ENCODE peak calls at places on chromosomes 16 and 17, in ten cellular contexts. Z, G, J, X, T, W, S, A, D and V are unnamed samples.

GRCh38 chr17:57544834-57545463 is 200.2 kb downstream of the CCDC182 start:
- DNase-seq in W (no peak), T (no peak), X (no peak), Z (no peak), A (no peak), D (no peak), J (no peak), G (no peak), S (no peak), V (no peak)

GRCh38 chr16:2331932-2332267 is 8.6 kb downstream of the ABCA3 start:
- DNase-seq in S (no peak), W (no peak), Z (no peak), D (no peak), A (no peak), G (no peak), X (no peak), J (no peak), T (no peak), V (no peak)

GRCh38 chr16:71883193-71883848 is 661 bp downstream of the ZNF821 start:
- DNase-seq in Z (no peak), G (peak; percentile 88), D (peak; percentile 53), A (no peak), W (peak; percentile 25), S (peak; percentile 73), X (peak; percentile 78), J (peak; percentile 46), T (peak; percentile 66), V (peak; percentile 77)

GRCh38 chr17:65627892-65628622 is 66.6 kb upstream of the AXIN2 start:
- DNase-seq in W (no peak), Z (no peak), A (no peak), G (no peak), X (no peak), S (no peak), D (peak; percentile 71), J (peak; percentile 31), T (no peak), V (peak; percentile 79)

GRCh38 chr17:35313875-35314409 is 59.5 kb downstream of the SLFN11 start:
- DNase-seq in D (peak; percentile 2), G (no peak), A (no peak), Z (no peak), W (no peak), T (no peak), S (no peak), J (peak; percentile 26), X (peak; percentile 27), V (no peak)

GRCh38 chr17:8430966-8431365 is 4.7 kb upstream of the NDEL1 start:
- DNase-seq in G (no peak), T (no peak), D (peak; percentile 84), X (no peak), W (no peak), J (peak; percentile 89), S (no peak), A (no peak), Z (no peak), V (peak; percentile 77)

GRCh38 chr17:64092111-64092510 is 37.8 kb downstream of the ERN1 start:
- DNase-seq in A (no peak), G (no peak), T (no peak), J (no peak), S (no peak), Z (no peak), X (no peak), W (no peak), D (no peak), V (no peak)

GRCh38 chr17:69170377-69170776 is 28.7 kb upstream of the ABCA6 start:
- DNase-seq in W (no peak), D (no peak), Z (no peak), J (no peak), A (no peak), G (no peak), X (no peak), T (no peak), S (no peak), V (no peak)

GRCh38 chr17:4987767-4988083 is 250 bp upstream of the CAMTA2 start:
- DNase-seq in W (no peak), A (no peak), G (no peak), T (no peak), J (no peak), D (no peak), Z (no peak), S (no peak), X (no peak), V (no peak)

GRCh38 chr17:62819511-62820221 is 11.6 kb upstream of the MARCHF10 start:
- DNase-seq in A (no peak), X (no peak), S (peak; percentile 29), T (no peak), Z (no peak), G (peak; percentile 85), D (peak; percentile 99), W (no peak), J (peak; percentile 62), V (peak; percentile 86)

GRCh38 chr16:72221216-72221995 is 49.5 kb upstream of the PMFBP1 start:
- DNase-seq in A (no peak), G (no peak), X (no peak), W (no peak), Z (no peak), J (no peak), S (no peak), D (no peak), T (no peak), V (no peak)

GRCh38 chr16:57091200-57091989 is 988 bp upstream of the CPNE2 start:
- DNase-seq in D (peak; percentile 70), G (no peak), T (no peak), W (no peak), J (peak; percentile 45), Z (no peak), X (no peak), S (peak; percentile 41), A (no peak), V (peak; percentile 84)

GRCh38 chr17:67246648-67247415 is 1.8 kb upstream of the HELZ start:
- DNase-seq in D (peak; percentile 76), X (peak; percentile 48), G (peak; percentile 75), J (no peak), S (no peak), A (no peak), W (no peak), T (no peak), Z (no peak), V (no peak)

GRCh38 chr17:13027246-13027645 is 9.4 kb upstream of the ELAC2 start:
- DNase-seq in Z (no peak), J (no peak), X (no peak), T (no peak), G (no peak), D (no peak), S (no peak), A (no peak), W (no peak), V (no peak)

GRCh38 chr17:82085931-82086764 is 11.9 kb downstream of the FASN start:
- DNase-seq in A (no peak), D (no peak), X (no peak), J (no peak), T (no peak), G (no peak), S (no peak), W (no peak), Z (no peak), V (no peak)

GRCh38 chr16:50901062-50901461 is 159.2 kb downstream of the CYLD start:
- DNase-seq in J (no peak), Z (no peak), T (no peak), G (no peak), W (no peak), D (no peak), S (no peak), X (no peak), A (no peak), V (no peak)

GRCh38 chr16:20830372-20830771 is 24.0 kb downstream of the REXO5 start:
- DNase-seq in D (no peak), W (no peak), A (no peak), J (no peak), G (no peak), S (no peak), Z (no peak), X (no peak), T (no peak), V (no peak)

GRCh38 chr17:74610108-74610507 is 13.4 kb downstream of the CD300E start:
- DNase-seq in A (no peak), T (no peak), Z (no peak), D (peak; percentile 16), W (no peak), J (no peak), X (no peak), G (no peak), S (no peak), V (no peak)

GRCh38 chr17:48795444-48796162 is 21.4 kb downstream of the TTLL6 start:
- DNase-seq in W (no peak), T (no peak), A (no peak), Z (no peak), D (peak; percentile 40), S (no peak), J (peak; percentile 48), G (no peak), X (no peak), V (no peak)

GRCh38 chr17:4175921-4176802 is 33.2 kb downstream of the CYB5D2 start:
- DNase-seq in X (peak; percentile 55), W (no peak), Z (no peak), S (no peak), T (no peak), A (no peak), J (no peak), G (no peak), D (peak; percentile 42), V (no peak)

GRCh38 chr16:47774661-47775060 is 313.5 kb downstream of the PHKB start:
- DNase-seq in S (no peak), Z (no peak), T (no peak), G (no peak), X (no peak), W (no peak), A (no peak), J (no peak), D (no peak), V (no peak)

GRCh38 chr16:27951752-27952151 is 111.8 kb downstream of the GSG1L start:
- DNase-seq in T (no peak), A (no peak), G (no peak), J (no peak), Z (no peak), S (no peak), D (peak; percentile 13), W (no peak), X (no peak), V (no peak)

GRCh38 chr17:31115168-31115567 is 20.4 kb downstream of the NF1 start:
- DNase-seq in S (no peak), J (no peak), W (no peak), T (no peak), G (no peak), X (no peak), D (peak; percentile 43), Z (no peak), A (no peak), V (no peak)

GRCh38 chr16:20904507-20905079 is 4.0 kb downstream of the LYRM1 start:
- DNase-seq in T (no peak), J (no peak), A (no peak), D (peak; percentile 86), W (no peak), G (no peak), X (peak; percentile 35), S (no peak), Z (no peak), V (no peak)

GRCh38 chr17:46922804-46923635 is at the start of gene GOSR2:
- DNase-seq in A (peak; percentile 84), X (peak; percentile 92), Z (peak; percentile 36), G (peak; percentile 95), T (peak; percentile 97), D (peak; percentile 96), J (peak; percentile 92), W (peak; percentile 86), S (peak; percentile 92), V (peak; percentile 91)

GRCh38 chr17:27294689-27295630 is 1.0 kb downstream of the WSB1 start:
- DNase-seq in S (no peak), A (no peak), J (peak; percentile 52), T (peak; percentile 74), W (no peak), X (peak; percentile 67), G (no peak), D (peak; percentile 83), Z (peak; percentile 24), V (peak; percentile 89)

GRCh38 chr16:86261379-86261778 is 248.9 kb upstream of the FOXF1 start:
- DNase-seq in Z (no peak), T (no peak), S (no peak), W (no peak), A (no peak), D (no peak), G (no peak), X (no peak), J (no peak), V (no peak)

GRCh38 chr16:24977673-24978065 is 37.5 kb downstream of the ARHGAP17 start:
- DNase-seq in S (no peak), G (no peak), W (no peak), J (no peak), Z (no peak), D (peak; percentile 73), T (no peak), X (no peak), A (no peak), V (no peak)